ENCODE peak calls at places on chromosomes 16 and 17, in eight cellular contexts. U, J, B, C, A, L, H and O are unnamed samples.

GRCh38 chr16:2598723-2599122 is 60.9 kb downstream of the PDPK1 start:
- DNase-seq in H (no peak), A (no peak), L (no peak), B (no peak), J (no peak), U (no peak), C (no peak), O (no peak)

GRCh38 chr16:85011846-85012284 is 530 bp upstream of the ZDHHC7 start:
- DNase-seq in A (no peak), H (no peak), U (no peak), J (no peak), B (no peak), L (no peak), C (no peak), O (no peak)

GRCh38 chr17:42153919-42154491 is 784 bp downstream of the RAB5C start:
- DNase-seq in C (peak; percentile 44), B (no peak), J (no peak), L (no peak), A (peak; percentile 71), H (no peak), U (peak; percentile 29), O (no peak)

GRCh38 chr17:27572665-27573064 is 58.3 kb upstream of the LGALS9 start:
- DNase-seq in B (no peak), J (no peak), H (no peak), L (no peak), U (peak; percentile 77), A (no peak), C (no peak), O (no peak)

GRCh38 chr16:50603206-50604064 is 55.2 kb downstream of the NKD1 start:
- DNase-seq in A (no peak), U (no peak), L (no peak), H (no peak), J (no peak), C (no peak), B (no peak), O (no peak)

GRCh38 chr16:67855789-67856188 is 8.3 kb upstream of the CENPT start:
- DNase-seq in C (no peak), A (no peak), J (no peak), H (no peak), L (no peak), U (no peak), B (no peak), O (no peak)

GRCh38 chr16:76265434-76266045 is 11.7 kb upstream of the CNTNAP4 start:
- DNase-seq in C (peak; percentile 23), L (no peak), U (peak; percentile 1), J (peak; percentile 31), H (peak; percentile 10), B (peak; percentile 3), A (peak; percentile 31), O (peak; percentile 74)

GRCh38 chr16:69566437-69567030 is 768 bp downstream of the NFAT5 start:
- DNase-seq in J (no peak), L (no peak), C (peak; percentile 58), U (peak; percentile 68), A (peak; percentile 40), B (peak; percentile 49), H (peak; percentile 69), O (peak; percentile 46)

GRCh38 chr16:66961065-66961744 is at the start of gene CES3:
- DNase-seq in U (peak; percentile 58), C (peak; percentile 86), H (peak; percentile 82), L (no peak), B (peak; percentile 80), J (peak; percentile 79), A (peak; percentile 85), O (peak; percentile 91)

DNA sequence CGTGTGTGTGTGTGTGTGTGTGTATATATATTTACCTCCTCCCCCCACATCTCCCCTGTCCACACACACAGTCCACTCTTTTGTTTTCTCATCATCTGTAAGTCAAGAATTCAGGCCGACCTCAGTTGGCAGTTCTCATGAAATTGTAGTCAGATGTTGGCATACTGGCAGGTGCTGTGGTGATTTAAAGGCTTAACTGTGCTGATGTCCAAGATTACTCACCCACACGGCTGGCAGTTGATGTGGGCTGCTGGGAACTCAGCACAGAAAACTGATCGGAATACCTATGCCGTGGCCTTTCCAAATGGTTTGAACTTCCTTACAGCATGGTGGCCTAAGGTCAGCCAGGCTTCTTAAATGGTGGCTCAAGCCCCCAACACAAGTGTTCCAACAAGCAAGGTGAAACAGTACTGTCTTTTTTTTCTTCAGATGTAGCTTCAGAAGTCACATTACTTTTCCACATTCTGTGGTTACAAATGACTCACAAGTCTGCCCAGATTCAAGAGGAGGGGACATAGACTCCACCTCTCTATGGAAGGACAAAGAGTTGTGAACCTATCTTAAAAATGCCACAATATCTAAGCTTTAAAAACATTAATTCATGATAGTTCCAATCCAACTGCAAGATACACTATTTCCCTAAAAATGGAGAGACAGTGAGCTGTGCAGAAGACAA is 198.5 kb upstream of the HS3ST4 start:
- DNase-seq in H (no peak), U (no peak), C (no peak), A (no peak), L (no peak), B (no peak), J (no peak), O (no peak)
- TF ChIP-seq USF2 in H (no peak), U (no peak), C (no peak), A (no peak), L (no peak), B (no peak), J (no peak), O (no peak)

GRCh38 chr16:49473773-49474172 is 100.2 kb downstream of the C16orf78 start:
- DNase-seq in L (no peak), H (no peak), B (no peak), C (no peak), A (no peak), J (no peak), U (no peak), O (peak; percentile 6)

GRCh38 chr16:49471038-49471727 is 97.6 kb downstream of the C16orf78 start:
- DNase-seq in L (no peak), J (no peak), A (no peak), U (no peak), C (no peak), H (no peak), B (no peak), O (no peak)

GRCh38 chr16:49470550-49470949 is 96.9 kb downstream of the C16orf78 start:
- DNase-seq in C (no peak), B (no peak), U (no peak), H (no peak), J (no peak), L (no peak), A (no peak), O (no peak)

GRCh38 chr16:49473131-49473530 is 99.5 kb downstream of the C16orf78 start:
- DNase-seq in H (no peak), A (no peak), C (no peak), J (no peak), L (no peak), B (no peak), U (no peak), O (no peak)

GRCh38 chr16:49472598-49472997 is 99.0 kb downstream of the C16orf78 start:
- DNase-seq in L (no peak), H (no peak), U (no peak), A (no peak), C (no peak), J (no peak), B (no peak), O (no peak)
- TF ChIP-seq USF2 in L (no peak), H (no peak), U (no peak), A (no peak), C (no peak), J (no peak), B (no peak), O (no peak)

DNA sequence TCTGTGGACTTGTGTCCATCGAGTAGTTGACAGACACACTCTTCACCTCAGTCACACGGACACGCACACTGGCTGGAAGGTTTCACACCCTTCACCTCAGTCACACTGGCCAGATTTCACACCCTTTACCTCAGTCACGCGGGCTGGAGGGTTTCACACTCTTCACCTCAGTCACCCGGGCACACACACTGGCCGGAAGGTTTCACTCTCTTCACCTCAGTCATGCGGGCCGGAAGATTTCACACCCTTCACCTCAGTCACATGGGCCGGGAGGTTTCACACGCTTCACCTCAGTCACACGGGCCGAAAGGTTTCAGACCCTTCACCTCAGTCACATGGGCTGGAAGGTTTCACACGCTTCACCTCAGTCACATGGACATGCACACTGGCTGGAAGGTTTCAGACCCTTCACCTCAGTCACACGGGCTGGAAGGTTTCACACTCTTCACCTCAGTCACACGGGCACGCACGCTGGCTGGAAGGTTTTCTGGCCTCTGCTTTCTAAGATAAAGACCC is 96.2 kb downstream of the PGS1 start:
- DNase-seq in C (no peak), U (no peak), A (no peak), J (no peak), B (no peak), H (no peak), L (peak; percentile 99), O (no peak)
- TF ChIP-seq USF2 in C (no peak), U (no peak), A (no peak), J (no peak), B (peak; percentile 5), H (no peak), L (peak; percentile 94), O (no peak)

GRCh38 chr17:63546308-63547082 is 3.8 kb upstream of the DCAF7 start:
- DNase-seq in A (no peak), U (no peak), J (no peak), B (no peak), H (no peak), L (no peak), C (no peak), O (no peak)
- TF ChIP-seq USF2 in A (no peak), U (no peak), J (no peak), B (no peak), H (no peak), L (no peak), C (no peak), O (no peak)

DNA sequence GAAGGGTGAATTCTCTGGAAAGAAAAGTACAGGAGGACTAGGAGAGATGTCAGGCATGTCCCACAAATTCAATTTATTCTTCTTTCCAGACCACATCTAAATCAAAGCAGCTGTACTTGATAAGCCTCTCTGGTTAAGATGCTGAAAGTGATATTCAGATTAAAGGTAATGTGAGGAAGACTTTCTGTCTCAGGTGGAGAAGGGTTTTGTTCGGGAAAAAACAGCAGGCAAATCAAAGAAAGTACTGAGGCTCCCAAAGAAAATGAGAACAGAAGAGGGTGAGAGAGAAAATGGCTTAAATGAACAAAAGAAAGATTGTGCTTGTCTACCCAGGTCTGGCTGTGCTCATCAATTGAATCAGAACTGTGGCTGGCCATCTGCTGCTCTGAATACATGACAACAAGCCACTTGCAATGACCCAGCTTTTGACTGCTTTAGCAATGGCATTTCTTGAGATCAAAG is 55.6 kb downstream of the MMD start:
- DNase-seq in A (no peak), L (no peak), B (no peak), U (no peak), J (no peak), H (peak; percentile 60), C (no peak), O (no peak)
- TF ChIP-seq USF2 in A (no peak), L (no peak), B (no peak), U (no peak), J (no peak), H (no peak), C (no peak), O (no peak)

GRCh38 chr17:48547839-48548686 is 3.2 kb upstream of the HOXB2 start:
- DNase-seq in C (peak; percentile 67), J (no peak), H (no peak), U (peak; percentile 88), L (no peak), B (no peak), A (no peak), O (no peak)
- TF ChIP-seq USF2 in C (peak; percentile 87), J (peak; percentile 74), H (no peak), U (peak; percentile 93), L (no peak), B (no peak), A (no peak), O (peak; percentile 77)